ENCODE peak calls at places on chromosomes 6 and 20, in four cellular contexts. One of them, this sample, is unnamed. For H3K4me1, the result is how much of the 10 kb centered on the place peaks cover.

GRCh38 chr20:45020236-45020886 is 54.0 kb downstream of the STK4 start:
- DNase-seq in GM23248: no peak
- DNase-seq in K562: no peak
- DNase-seq in hepatocyte: peak
- DNase-seq in this sample: no peak

GRCh38 chr6:33570806-33571636 is 9.1 kb downstream of the BAK1 start:
- DNase-seq in K562: peak
- DNase-seq in GM23248: peak
- DNase-seq in hepatocyte: peak
- DNase-seq in this sample: peak

GRCh38 chr20:21052241-21052640 is 53.9 kb downstream of the LINC00237 start:
- DNase-seq in GM23248: no peak
- DNase-seq in K562: no peak
- DNase-seq in hepatocyte: no peak
- DNase-seq in this sample: no peak

GRCh38 chr6:136754820-136755219 is 37.5 kb downstream of the MAP3K5 start:
- DNase-seq in K562: peak
- DNase-seq in GM23248: no peak
- DNase-seq in hepatocyte: no peak
- DNase-seq in this sample: no peak

GRCh38 chr6:136593748-136594490 is 43.7 kb upstream of the MAP7 start:
- DNase-seq in K562: no peak
- DNase-seq in GM23248: peak
- DNase-seq in hepatocyte: peak
- DNase-seq in this sample: peak

GRCh38 chr6:151900897-151901485 is 93.5 kb downstream of the ESR1 start:
- DNase-seq in GM23248: no peak
- DNase-seq in hepatocyte: no peak
- DNase-seq in K562: no peak
- DNase-seq in this sample: no peak

GRCh38 chr6:125201961-125202729 is 48.6 kb downstream of the TPD52L1 start:
- DNase-seq in GM23248: peak
- DNase-seq in hepatocyte: peak
- DNase-seq in K562: peak
- DNase-seq in this sample: peak

GRCh38 chr6:139323511-139324445 is 32.0 kb upstream of the TXLNB start:
- DNase-seq in hepatocyte: peak
- DNase-seq in GM23248: peak
- DNase-seq in K562: no peak
- DNase-seq in this sample: peak

GRCh38 chr6:108114861-108115597 is 40.5 kb upstream of the OSTM1 start:
- DNase-seq in hepatocyte: peak
- DNase-seq in K562: no peak
- DNase-seq in GM23248: peak
- DNase-seq in this sample: peak
- TF ChIP-seq EZH2 in hepatocyte: peak
- TF ChIP-seq EZH2 in K562: no peak
- TF ChIP-seq EZH2 in GM23248: no peak
- TF ChIP-seq EZH2 in this sample: no peak

DNA sequence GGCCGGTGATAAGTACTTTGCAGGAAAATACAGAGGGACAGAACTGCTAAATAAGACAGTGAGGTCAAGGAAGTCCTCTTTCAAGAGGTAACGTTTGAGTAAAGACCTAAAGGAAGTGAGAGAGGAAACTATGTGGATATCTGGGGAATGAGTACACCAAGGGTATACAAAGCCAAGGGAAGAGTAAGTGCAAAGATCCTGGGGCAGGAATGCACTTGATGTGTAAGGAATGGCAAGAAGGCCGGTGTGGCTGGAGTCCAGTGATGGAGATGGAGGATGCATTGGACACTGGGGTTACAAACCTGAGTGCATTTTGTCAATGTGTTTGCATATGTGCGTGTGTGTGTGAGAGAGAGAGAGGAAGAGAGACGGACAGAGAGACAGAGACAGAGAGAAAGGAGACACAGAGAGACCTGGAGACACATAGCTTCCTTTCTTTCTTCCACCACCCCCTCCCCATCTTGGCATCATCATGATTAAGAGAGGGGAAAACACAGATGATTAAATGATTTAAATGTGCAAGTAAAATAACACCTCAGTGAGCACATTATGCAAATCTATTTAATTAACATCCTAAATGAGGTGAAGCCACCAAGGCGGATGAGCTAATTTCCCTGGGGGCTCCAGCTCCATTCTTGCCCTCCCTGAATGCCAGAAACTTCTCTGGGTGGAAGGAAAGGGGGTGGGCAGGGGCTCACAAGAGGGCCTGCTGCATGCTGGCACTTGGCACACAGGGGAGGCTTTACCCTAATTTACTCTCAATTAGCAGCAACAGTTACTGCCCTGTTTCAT is 32.3 kb upstream of the TGM2 start:
- DNase-seq in K562: no peak
- DNase-seq in GM23248: no peak
- DNase-seq in hepatocyte: no peak
- DNase-seq in this sample: no peak
- H3K4me1 ChIP-seq in K562: under half
- H3K4me1 ChIP-seq in GM23248: under half
- H3K4me1 ChIP-seq in hepatocyte: under half
- H3K4me1 ChIP-seq in this sample: under half

DNA sequence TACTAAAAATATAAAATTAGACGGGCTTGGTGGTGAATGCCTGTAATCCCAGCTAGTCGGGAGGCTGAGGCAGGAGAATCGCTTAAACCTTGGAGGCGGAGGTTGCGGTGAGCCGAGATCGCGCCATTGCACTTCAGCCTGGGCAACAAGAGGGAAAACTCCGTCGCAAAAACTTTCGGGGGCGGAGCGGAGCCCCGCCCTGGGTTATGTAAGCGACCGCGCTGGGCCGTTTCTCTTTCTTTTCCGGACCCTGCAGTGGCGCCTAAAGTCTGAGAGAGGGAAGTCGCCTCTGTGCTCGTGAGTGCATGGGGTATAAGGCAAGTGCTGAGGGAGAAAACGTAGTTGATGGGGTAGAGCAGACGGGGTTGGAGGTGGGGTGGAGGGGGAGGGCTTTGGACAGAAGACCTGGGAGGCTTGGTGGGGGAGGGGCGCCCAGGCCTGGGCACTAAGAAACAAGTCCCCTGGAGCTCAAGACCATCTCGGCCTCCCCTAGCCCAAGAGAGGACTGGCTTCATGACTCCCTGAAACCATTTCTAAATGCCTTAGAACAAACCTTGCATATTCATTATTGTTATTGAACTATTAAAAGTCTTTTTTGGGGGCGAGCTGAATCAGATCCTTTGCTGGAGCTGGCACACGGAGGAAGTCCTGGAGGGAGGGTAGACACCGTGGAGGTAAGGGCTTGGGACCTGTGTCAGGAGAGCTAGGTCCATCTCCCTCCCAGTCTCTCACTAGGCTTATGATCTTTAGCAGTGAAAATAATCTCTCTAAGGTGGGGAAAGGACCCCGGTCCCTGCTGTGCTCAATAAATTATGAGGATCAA is 2.7 kb upstream of the MICA start:
- DNase-seq in K562: peak
- DNase-seq in GM23248: peak
- DNase-seq in hepatocyte: peak
- DNase-seq in this sample: peak
- TF ChIP-seq EZH2 in K562: no peak
- TF ChIP-seq EZH2 in GM23248: no peak
- TF ChIP-seq EZH2 in hepatocyte: no peak
- TF ChIP-seq EZH2 in this sample: no peak

GRCh38 chr6:169991913-169992312 is 240.5 kb downstream of the ERMARD start:
- DNase-seq in GM23248: no peak
- DNase-seq in K562: no peak
- DNase-seq in hepatocyte: no peak
- DNase-seq in this sample: no peak

GRCh38 chr6:169988769-169989550 is 237.5 kb downstream of the ERMARD start:
- DNase-seq in K562: no peak
- DNase-seq in GM23248: no peak
- DNase-seq in hepatocyte: no peak
- DNase-seq in this sample: no peak

GRCh38 chr6:169989594-169989993 is 238.2 kb downstream of the ERMARD start:
- DNase-seq in hepatocyte: no peak
- DNase-seq in K562: no peak
- DNase-seq in GM23248: no peak
- DNase-seq in this sample: no peak

GRCh38 chr6:169991031-169991390 is 239.6 kb downstream of the ERMARD start:
- DNase-seq in hepatocyte: no peak
- DNase-seq in K562: no peak
- DNase-seq in GM23248: no peak
- DNase-seq in this sample: no peak

DNA sequence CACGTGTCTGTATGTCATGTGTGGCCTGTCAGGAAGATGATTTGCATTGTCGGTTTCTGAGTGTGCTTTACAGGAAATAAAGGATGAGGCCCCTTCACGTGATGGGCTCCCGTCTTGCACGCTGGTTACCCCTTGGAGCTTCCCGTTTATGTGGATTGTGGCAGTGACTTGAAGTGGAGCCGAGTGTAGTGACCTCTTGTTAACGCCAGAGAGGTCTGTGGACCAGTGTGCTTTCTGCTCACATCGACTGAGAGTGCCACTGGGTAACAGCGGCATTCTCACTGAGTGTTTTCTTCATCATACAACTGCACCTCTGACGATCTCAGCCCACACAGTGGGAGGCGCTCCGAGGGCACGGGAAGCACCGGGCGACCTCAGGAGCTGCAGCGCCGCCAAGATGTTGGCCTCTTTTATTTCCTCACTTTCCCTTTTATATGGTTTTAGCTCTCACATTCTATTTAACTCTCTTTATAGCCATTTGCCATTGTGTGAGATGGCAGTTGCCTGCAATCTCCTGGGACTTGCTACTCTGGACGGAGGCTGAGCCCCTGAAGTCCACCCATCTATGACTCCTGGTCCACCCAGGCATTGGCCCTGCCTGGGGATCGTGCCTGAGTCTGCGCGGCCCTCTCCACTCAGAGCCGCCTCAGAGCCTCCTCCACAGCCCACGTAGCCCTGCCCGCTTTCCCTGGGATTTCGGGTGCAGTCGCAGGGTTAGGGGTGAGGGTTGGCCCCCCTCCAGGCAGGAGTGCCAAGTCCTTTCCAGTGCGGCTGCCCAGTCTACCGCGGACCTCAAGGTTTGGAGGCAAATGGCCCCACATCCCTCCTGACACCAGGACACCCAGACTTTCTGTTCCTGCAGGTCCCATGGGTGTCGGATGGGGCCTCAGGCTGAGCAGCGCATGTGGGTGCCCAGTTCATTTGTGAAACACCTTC is 238.9 kb downstream of the ERMARD start:
- DNase-seq in hepatocyte: no peak
- DNase-seq in K562: no peak
- DNase-seq in GM23248: no peak
- DNase-seq in this sample: no peak
- H3K4me1 ChIP-seq in hepatocyte: under half
- H3K4me1 ChIP-seq in K562: under half
- H3K4me1 ChIP-seq in GM23248: under half
- H3K4me1 ChIP-seq in this sample: under half

DNA sequence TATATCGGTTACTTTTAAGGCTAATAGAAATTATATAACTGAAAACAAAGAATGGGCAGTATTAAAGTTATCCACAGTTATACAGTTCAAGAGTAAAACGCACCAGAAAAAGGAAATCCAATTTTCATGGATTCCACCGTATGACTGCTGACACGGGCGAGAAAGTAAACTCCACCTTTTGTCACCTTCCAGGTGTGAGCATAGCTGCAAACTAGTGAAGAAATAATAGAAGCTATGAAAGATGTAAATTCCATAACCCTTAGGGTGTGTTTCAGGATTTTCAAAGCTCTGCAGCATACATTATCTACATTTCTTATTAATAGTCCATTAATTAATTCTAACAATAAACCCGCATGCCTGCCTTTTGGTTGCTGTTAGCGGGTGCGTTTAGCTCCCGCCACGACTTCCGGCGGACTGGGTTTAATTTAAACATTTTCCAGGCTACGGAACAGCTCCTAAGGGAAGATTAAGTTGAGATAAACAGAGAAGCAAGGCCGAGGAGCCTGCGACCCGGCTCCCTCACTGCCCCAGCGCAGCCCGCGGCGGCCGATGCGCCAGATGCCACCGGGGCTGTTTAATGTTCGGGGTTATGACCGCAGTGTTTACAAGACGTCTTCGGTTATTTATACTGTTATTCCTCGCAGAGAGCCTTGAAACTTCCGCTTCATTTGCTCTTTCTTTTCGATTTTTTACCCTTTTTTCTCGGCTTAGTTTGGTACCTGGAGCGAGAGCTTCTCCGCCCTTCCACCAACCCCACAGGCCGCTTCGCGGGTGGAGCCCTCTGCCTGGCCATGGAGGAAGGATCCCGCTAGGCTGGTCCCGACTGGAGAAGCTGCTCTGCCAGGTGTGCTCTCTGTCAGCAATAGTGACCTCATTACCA is 3.8 kb downstream of the TCF21 start:
- DNase-seq in GM23248: no peak
- DNase-seq in hepatocyte: peak
- DNase-seq in K562: no peak
- DNase-seq in this sample: no peak
- TF ChIP-seq EZH2 in GM23248: peak
- TF ChIP-seq EZH2 in hepatocyte: peak
- TF ChIP-seq EZH2 in K562: no peak
- TF ChIP-seq EZH2 in this sample: peak

DNA sequence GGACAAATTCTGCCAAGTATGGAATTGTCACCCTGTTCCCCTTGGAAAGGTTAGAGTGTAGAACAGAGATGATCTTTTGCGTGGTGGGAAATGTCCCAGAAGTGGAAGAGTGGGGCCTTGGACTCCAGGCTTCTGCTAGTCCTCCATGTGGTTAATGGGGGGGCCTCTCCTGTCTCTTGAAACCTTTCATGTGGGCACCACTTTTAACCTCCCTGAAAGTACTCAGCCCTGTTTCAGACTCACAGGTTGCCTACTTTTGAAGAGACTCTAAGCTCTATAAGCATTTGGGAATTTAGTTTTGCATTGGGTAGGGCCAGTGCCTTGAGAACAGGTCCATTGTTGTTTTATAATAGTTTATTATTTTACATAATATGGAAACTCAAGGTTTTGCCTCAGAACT is 17.5 kb downstream of the RREB1 start:
- DNase-seq in GM23248: no peak
- DNase-seq in hepatocyte: no peak
- DNase-seq in K562: no peak
- DNase-seq in this sample: no peak
- H3K4me1 ChIP-seq in GM23248: under half
- H3K4me1 ChIP-seq in hepatocyte: under half
- H3K4me1 ChIP-seq in K562: under half
- H3K4me1 ChIP-seq in this sample: under half

DNA sequence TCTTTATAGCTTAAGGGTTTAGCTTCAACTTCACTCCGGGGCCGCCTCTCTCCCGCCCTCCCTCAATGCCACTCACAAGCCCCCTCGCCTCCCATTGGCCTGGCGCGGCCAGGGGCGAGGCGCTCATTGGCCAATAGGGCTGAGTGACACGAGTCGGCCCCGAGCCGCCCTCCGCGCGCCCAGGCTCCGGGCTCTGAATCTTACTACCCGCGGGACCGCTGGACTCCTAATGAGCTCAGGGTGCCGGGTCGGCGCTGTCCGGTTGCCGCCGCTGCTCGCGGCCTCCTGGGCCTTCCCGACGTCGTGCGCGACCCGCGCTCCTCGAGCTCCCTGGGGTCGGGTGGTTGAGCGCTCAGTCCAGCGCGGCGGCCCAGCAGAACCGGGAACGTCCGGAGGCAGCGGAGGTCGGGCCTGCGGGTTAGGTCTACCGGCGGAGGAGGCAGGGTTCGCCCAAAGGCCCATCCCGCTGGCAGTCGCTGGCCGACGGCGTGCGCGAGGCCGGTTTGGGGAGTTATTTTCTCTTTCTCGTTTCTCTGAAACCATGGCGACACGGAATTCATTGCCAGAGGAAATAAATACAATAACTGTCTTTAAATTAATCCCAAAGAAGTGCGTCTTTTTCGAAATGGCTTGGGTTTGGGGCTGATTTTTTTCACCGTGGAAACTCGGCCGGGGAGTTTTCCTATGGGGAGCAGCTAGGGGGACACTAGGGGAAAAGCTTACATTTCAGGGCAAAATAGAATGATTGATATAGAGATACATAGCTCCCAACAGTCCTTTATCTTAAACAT is at the start of gene SIM1:
- DNase-seq in hepatocyte: peak
- DNase-seq in GM23248: peak
- DNase-seq in K562: no peak
- DNase-seq in this sample: peak
- TF ChIP-seq EZH2 in hepatocyte: peak
- TF ChIP-seq EZH2 in GM23248: no peak
- TF ChIP-seq EZH2 in K562: no peak
- TF ChIP-seq EZH2 in this sample: peak